ENCODE peak calls at places on chromosomes 13 and 19, in ten cellular contexts. One of them, this sample, is unnamed.

GRCh38 chr19:46610851-46611770 is 10.0 kb downstream of the CALM3 start:
- DNase-seq in neural crest cell: no peak
- DNase-seq in mesothelial cell of epicardium: no peak
- DNase-seq in coronary artery: no peak
- DNase-seq in Peyer's patch: peak
- DNase-seq in MCF 10A: no peak
- DNase-seq in stomach: no peak
- DNase-seq in K562: no peak
- DNase-seq in heart right ventricle: no peak
- DNase-seq in psoas muscle: peak
- DNase-seq in this sample: no peak

GRCh38 chr19:18440421-18440877 is 2.5 kb upstream of the ISYNA1 start:
- DNase-seq in stomach: no peak
- DNase-seq in heart right ventricle: no peak
- DNase-seq in coronary artery: no peak
- DNase-seq in MCF 10A: peak
- DNase-seq in psoas muscle: no peak
- DNase-seq in Peyer's patch: peak
- DNase-seq in K562: peak
- DNase-seq in neural crest cell: no peak
- DNase-seq in mesothelial cell of epicardium: no peak
- DNase-seq in this sample: no peak

GRCh38 chr13:51154029-51154555 is 43.0 kb upstream of the C13orf42 start:
- DNase-seq in Peyer's patch: no peak
- DNase-seq in heart right ventricle: no peak
- DNase-seq in neural crest cell: no peak
- DNase-seq in MCF 10A: peak
- DNase-seq in K562: peak
- DNase-seq in psoas muscle: no peak
- DNase-seq in coronary artery: no peak
- DNase-seq in mesothelial cell of epicardium: no peak
- DNase-seq in stomach: no peak
- DNase-seq in this sample: no peak

GRCh38 chr13:26050568-26051230 is 1.1 kb downstream of the SHISA2 start:
- DNase-seq in coronary artery: no peak
- DNase-seq in stomach: peak
- DNase-seq in heart right ventricle: no peak
- DNase-seq in mesothelial cell of epicardium: peak
- DNase-seq in psoas muscle: peak
- DNase-seq in K562: no peak
- DNase-seq in MCF 10A: no peak
- DNase-seq in Peyer's patch: no peak
- DNase-seq in neural crest cell: peak
- DNase-seq in this sample: no peak

GRCh38 chr13:44305845-44306244 is 67.8 kb upstream of the SERP2 start:
- DNase-seq in mesothelial cell of epicardium: no peak
- DNase-seq in heart right ventricle: no peak
- DNase-seq in psoas muscle: no peak
- DNase-seq in neural crest cell: peak
- DNase-seq in MCF 10A: peak
- DNase-seq in K562: no peak
- DNase-seq in stomach: peak
- DNase-seq in Peyer's patch: no peak
- DNase-seq in coronary artery: peak
- DNase-seq in this sample: no peak

GRCh38 chr13:44303681-44304432 is 69.8 kb upstream of the SERP2 start:
- DNase-seq in neural crest cell: no peak
- DNase-seq in coronary artery: peak
- DNase-seq in Peyer's patch: no peak
- DNase-seq in psoas muscle: peak
- DNase-seq in K562: no peak
- DNase-seq in stomach: peak
- DNase-seq in MCF 10A: no peak
- DNase-seq in mesothelial cell of epicardium: no peak
- DNase-seq in heart right ventricle: peak
- DNase-seq in this sample: no peak

GRCh38 chr13:26168276-26168814 is 53.8 kb downstream of the RNF6 start:
- DNase-seq in K562: no peak
- DNase-seq in coronary artery: no peak
- DNase-seq in heart right ventricle: no peak
- DNase-seq in psoas muscle: no peak
- DNase-seq in neural crest cell: no peak
- DNase-seq in mesothelial cell of epicardium: no peak
- DNase-seq in stomach: no peak
- DNase-seq in Peyer's patch: no peak
- DNase-seq in MCF 10A: no peak
- DNase-seq in this sample: no peak

GRCh38 chr13:44278164-44278563 is 95.5 kb upstream of the SERP2 start:
- DNase-seq in coronary artery: peak
- DNase-seq in neural crest cell: no peak
- DNase-seq in psoas muscle: no peak
- DNase-seq in MCF 10A: no peak
- DNase-seq in heart right ventricle: no peak
- DNase-seq in K562: no peak
- DNase-seq in Peyer's patch: no peak
- DNase-seq in mesothelial cell of epicardium: no peak
- DNase-seq in stomach: no peak
- DNase-seq in this sample: no peak

GRCh38 chr19:20565321-20566018 is at the start of gene ZNF737:
- DNase-seq in MCF 10A: peak
- DNase-seq in Peyer's patch: peak
- DNase-seq in neural crest cell: peak
- DNase-seq in K562: peak
- DNase-seq in mesothelial cell of epicardium: peak
- DNase-seq in stomach: peak
- DNase-seq in heart right ventricle: peak
- DNase-seq in psoas muscle: peak
- DNase-seq in coronary artery: peak
- DNase-seq in this sample: peak
- TF ChIP-seq CTCF in MCF 10A: no peak
- TF ChIP-seq CTCF in Peyer's patch: peak
- TF ChIP-seq CTCF in neural crest cell: peak
- TF ChIP-seq CTCF in K562: no peak
- TF ChIP-seq CTCF in mesothelial cell of epicardium: peak
- TF ChIP-seq CTCF in stomach: peak
- TF ChIP-seq CTCF in heart right ventricle: no peak
- TF ChIP-seq CTCF in psoas muscle: peak
- TF ChIP-seq CTCF in coronary artery: no peak
- TF ChIP-seq CTCF in this sample: no peak

GRCh38 chr19:55813906-55814305 is 17.9 kb downstream of the NLRP11 start:
- DNase-seq in stomach: no peak
- DNase-seq in MCF 10A: no peak
- DNase-seq in coronary artery: no peak
- DNase-seq in mesothelial cell of epicardium: no peak
- DNase-seq in K562: no peak
- DNase-seq in Peyer's patch: no peak
- DNase-seq in neural crest cell: no peak
- DNase-seq in psoas muscle: no peak
- DNase-seq in heart right ventricle: no peak
- DNase-seq in this sample: no peak

GRCh38 chr19:55811340-55811739 is 20.5 kb downstream of the NLRP11 start:
- DNase-seq in MCF 10A: no peak
- DNase-seq in Peyer's patch: no peak
- DNase-seq in psoas muscle: no peak
- DNase-seq in stomach: no peak
- DNase-seq in mesothelial cell of epicardium: no peak
- DNase-seq in coronary artery: no peak
- DNase-seq in neural crest cell: no peak
- DNase-seq in heart right ventricle: no peak
- DNase-seq in K562: no peak
- DNase-seq in this sample: no peak

GRCh38 chr19:55812449-55812848 is 19.4 kb downstream of the NLRP11 start:
- DNase-seq in Peyer's patch: no peak
- DNase-seq in mesothelial cell of epicardium: no peak
- DNase-seq in neural crest cell: no peak
- DNase-seq in MCF 10A: no peak
- DNase-seq in coronary artery: no peak
- DNase-seq in K562: no peak
- DNase-seq in stomach: no peak
- DNase-seq in heart right ventricle: no peak
- DNase-seq in psoas muscle: no peak
- DNase-seq in this sample: no peak

GRCh38 chr19:55809381-55810058 is 22.3 kb downstream of the NLRP11 start:
- DNase-seq in K562: peak
- DNase-seq in heart right ventricle: peak
- DNase-seq in psoas muscle: no peak
- DNase-seq in Peyer's patch: peak
- DNase-seq in coronary artery: no peak
- DNase-seq in stomach: peak
- DNase-seq in MCF 10A: peak
- DNase-seq in neural crest cell: no peak
- DNase-seq in mesothelial cell of epicardium: no peak
- DNase-seq in this sample: no peak
- TF ChIP-seq CTCF in K562: peak
- TF ChIP-seq CTCF in heart right ventricle: no peak
- TF ChIP-seq CTCF in psoas muscle: no peak
- TF ChIP-seq CTCF in Peyer's patch: peak
- TF ChIP-seq CTCF in coronary artery: no peak
- TF ChIP-seq CTCF in stomach: peak
- TF ChIP-seq CTCF in MCF 10A: peak
- TF ChIP-seq CTCF in neural crest cell: peak
- TF ChIP-seq CTCF in mesothelial cell of epicardium: no peak
- TF ChIP-seq CTCF in this sample: no peak

GRCh38 chr19:44642375-44642774 is 1.3 kb upstream of the PVR start:
- DNase-seq in K562: no peak
- DNase-seq in heart right ventricle: no peak
- DNase-seq in Peyer's patch: no peak
- DNase-seq in mesothelial cell of epicardium: no peak
- DNase-seq in MCF 10A: no peak
- DNase-seq in coronary artery: no peak
- DNase-seq in stomach: no peak
- DNase-seq in psoas muscle: no peak
- DNase-seq in neural crest cell: no peak
- DNase-seq in this sample: no peak

GRCh38 chr19:44641866-44642265 is 1.8 kb upstream of the PVR start:
- DNase-seq in neural crest cell: no peak
- DNase-seq in coronary artery: no peak
- DNase-seq in stomach: no peak
- DNase-seq in mesothelial cell of epicardium: no peak
- DNase-seq in heart right ventricle: no peak
- DNase-seq in MCF 10A: no peak
- DNase-seq in K562: no peak
- DNase-seq in psoas muscle: no peak
- DNase-seq in Peyer's patch: no peak
- DNase-seq in this sample: no peak

GRCh38 chr19:44645407-44646048 is 1.8 kb downstream of the PVR start:
- DNase-seq in MCF 10A: no peak
- DNase-seq in mesothelial cell of epicardium: no peak
- DNase-seq in coronary artery: no peak
- DNase-seq in K562: no peak
- DNase-seq in heart right ventricle: no peak
- DNase-seq in stomach: no peak
- DNase-seq in neural crest cell: no peak
- DNase-seq in Peyer's patch: no peak
- DNase-seq in psoas muscle: no peak
- DNase-seq in this sample: no peak

GRCh38 chr19:44644391-44645016 is 794 bp downstream of the PVR start:
- DNase-seq in Peyer's patch: no peak
- DNase-seq in neural crest cell: peak
- DNase-seq in heart right ventricle: no peak
- DNase-seq in psoas muscle: no peak
- DNase-seq in stomach: no peak
- DNase-seq in mesothelial cell of epicardium: no peak
- DNase-seq in coronary artery: no peak
- DNase-seq in K562: peak
- DNase-seq in MCF 10A: peak
- DNase-seq in this sample: no peak

DNA sequence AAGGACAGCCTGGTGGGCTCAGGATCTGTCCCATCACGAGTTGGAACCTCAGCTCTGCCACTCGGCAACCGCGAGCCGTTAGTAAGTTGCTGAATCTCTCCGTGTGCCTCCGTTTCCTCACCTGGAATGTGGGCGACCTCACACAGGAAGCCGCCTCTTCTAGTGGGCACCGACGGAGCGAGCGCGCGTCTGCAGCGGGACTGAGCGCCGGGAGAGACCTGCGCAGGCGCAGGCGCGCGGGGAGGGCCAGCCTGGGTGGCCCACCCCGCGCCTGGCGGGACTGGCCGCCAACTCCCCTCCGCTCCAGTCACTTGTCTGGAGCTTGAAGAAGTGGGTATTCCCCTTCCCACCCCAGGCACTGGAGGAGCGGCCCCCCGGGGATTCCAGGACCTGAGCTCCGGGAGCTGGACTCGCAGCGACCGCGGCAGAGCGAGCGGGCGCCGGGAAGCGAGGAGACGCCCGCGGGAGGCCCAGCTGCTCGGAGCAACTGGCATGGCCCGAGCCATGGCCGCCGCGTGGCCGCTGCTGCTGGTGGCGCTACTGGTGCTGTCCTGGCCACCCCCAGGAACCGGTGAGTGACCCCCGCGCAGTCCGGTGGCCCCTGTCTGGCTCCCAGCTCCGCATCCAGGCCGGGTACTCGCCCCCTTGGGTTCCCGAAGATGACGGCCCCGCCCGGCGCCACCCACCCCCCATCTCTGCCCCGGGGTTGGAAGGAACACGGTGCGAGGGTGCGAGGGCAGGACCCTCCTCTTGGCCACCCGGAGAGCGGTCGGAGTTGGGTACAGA is at the start of gene PVR:
- DNase-seq in mesothelial cell of epicardium: peak
- DNase-seq in heart right ventricle: peak
- DNase-seq in psoas muscle: peak
- DNase-seq in coronary artery: peak
- DNase-seq in Peyer's patch: peak
- DNase-seq in K562: peak
- DNase-seq in MCF 10A: peak
- DNase-seq in neural crest cell: peak
- DNase-seq in stomach: peak
- DNase-seq in this sample: peak
- TF ChIP-seq CTCF in mesothelial cell of epicardium: no peak
- TF ChIP-seq CTCF in heart right ventricle: no peak
- TF ChIP-seq CTCF in psoas muscle: no peak
- TF ChIP-seq CTCF in coronary artery: no peak
- TF ChIP-seq CTCF in Peyer's patch: no peak
- TF ChIP-seq CTCF in K562: no peak
- TF ChIP-seq CTCF in MCF 10A: no peak
- TF ChIP-seq CTCF in neural crest cell: peak
- TF ChIP-seq CTCF in stomach: no peak
- TF ChIP-seq CTCF in this sample: no peak

GRCh38 chr19:11534538-11534937 is 4.1 kb upstream of the CNN1 start:
- DNase-seq in stomach: no peak
- DNase-seq in neural crest cell: no peak
- DNase-seq in Peyer's patch: no peak
- DNase-seq in mesothelial cell of epicardium: no peak
- DNase-seq in MCF 10A: no peak
- DNase-seq in psoas muscle: no peak
- DNase-seq in coronary artery: no peak
- DNase-seq in K562: no peak
- DNase-seq in heart right ventricle: no peak
- DNase-seq in this sample: no peak

GRCh38 chr19:11535792-11536595 is 2.7 kb upstream of the CNN1 start:
- DNase-seq in MCF 10A: peak
- DNase-seq in K562: peak
- DNase-seq in neural crest cell: peak
- DNase-seq in mesothelial cell of epicardium: peak
- DNase-seq in psoas muscle: peak
- DNase-seq in coronary artery: peak
- DNase-seq in heart right ventricle: peak
- DNase-seq in stomach: peak
- DNase-seq in Peyer's patch: peak
- DNase-seq in this sample: peak

GRCh38 chr19:11528551-11529341 is at the start of gene ECSIT:
- DNase-seq in neural crest cell: peak
- DNase-seq in heart right ventricle: peak
- DNase-seq in Peyer's patch: peak
- DNase-seq in mesothelial cell of epicardium: peak
- DNase-seq in psoas muscle: peak
- DNase-seq in coronary artery: peak
- DNase-seq in MCF 10A: peak
- DNase-seq in K562: peak
- DNase-seq in stomach: peak
- DNase-seq in this sample: peak

GRCh38 chr19:11530432-11530831 is 1.5 kb upstream of the ECSIT start:
- DNase-seq in mesothelial cell of epicardium: no peak
- DNase-seq in neural crest cell: peak
- DNase-seq in heart right ventricle: peak
- DNase-seq in K562: peak
- DNase-seq in Peyer's patch: peak
- DNase-seq in MCF 10A: peak
- DNase-seq in psoas muscle: peak
- DNase-seq in stomach: peak
- DNase-seq in coronary artery: peak
- DNase-seq in this sample: no peak
- TF ChIP-seq CTCF in mesothelial cell of epicardium: no peak
- TF ChIP-seq CTCF in neural crest cell: peak
- TF ChIP-seq CTCF in heart right ventricle: no peak
- TF ChIP-seq CTCF in K562: no peak
- TF ChIP-seq CTCF in Peyer's patch: peak
- TF ChIP-seq CTCF in MCF 10A: no peak
- TF ChIP-seq CTCF in psoas muscle: peak
- TF ChIP-seq CTCF in stomach: peak
- TF ChIP-seq CTCF in coronary artery: no peak
- TF ChIP-seq CTCF in this sample: no peak

This sample was measured in natural killer cell.